ENCODE peak calls at places on chromosomes 4 and X, in ten cellular contexts. R is hepatocyte; E is DMS53; N is natural killer cell treated with Interleukin-12 subunit alpha and Interleukin-12 subunit beta and Interleukin-15 and Interleukin-18, amount 100 ng/mL, for 72 hours; F is osteocyte; G is H9; D is G401; Z is NCI-H774; A is cardiac muscle cell; H is activated T-cell treated with anti-CD3 and anti-CD28 coated beads for 1 hour. W is an unnamed sample.

GRCh38 chrX:11363069-11363594 is 69.9 kb downstream of the AMELX start:
- DNase-seq in G (no peak), N (no peak), A (no peak), Z (no peak), D (no peak), F (no peak), E (no peak), H (no peak), R (no peak), W (no peak)

GRCh38 chr4:25970691-25971427 is 56.8 kb downstream of the SMIM20 start:
- DNase-seq in R (peak; percentile 50), N (no peak), G (no peak), Z (no peak), E (peak; percentile 97), F (no peak), D (no peak), A (peak; percentile 44), H (no peak), W (peak; percentile 28)

GRCh38 chr4:1870578-1871443 is at the start of gene NSD2:
- DNase-seq in H (peak; percentile 82), N (peak; percentile 92), G (peak; percentile 77), A (peak; percentile 93), F (peak; percentile 98), Z (peak; percentile 95), R (peak; percentile 97), E (peak; percentile 100), D (peak; percentile 83), W (peak; percentile 90)

GRCh38 chr4:27318740-27319139 is 458.1 kb downstream of the STIM2 start:
- DNase-seq in D (peak; percentile 11), A (peak; percentile 3), H (no peak), G (peak; percentile 80), R (peak; percentile 57), E (peak; percentile 73), Z (no peak), N (no peak), F (no peak), W (peak; percentile 44)

GRCh38 chr4:38411092-38411491 is 252.9 kb upstream of the KLF3 start:
- DNase-seq in N (no peak), D (no peak), A (no peak), G (no peak), F (no peak), H (no peak), R (no peak), E (no peak), Z (no peak), W (no peak)

GRCh38 chrX:1006156-1006730 is 206.2 kb downstream of the CRLF2 start:
- DNase-seq in F (no peak), G (no peak), H (no peak), Z (no peak), A (no peak), D (no peak), E (no peak), R (no peak), N (no peak), W (no peak)

GRCh38 chrX:27883468-27884092 is 75.8 kb downstream of the MAGEB10 start:
- DNase-seq in F (no peak), G (no peak), D (no peak), A (no peak), H (no peak), Z (no peak), N (no peak), R (no peak), E (no peak), W (no peak)

GRCh38 chrX:74133156-74133796 is 170.7 kb upstream of the ZCCHC13 start:
- DNase-seq in E (peak; percentile 77), Z (peak; percentile 20), N (peak; percentile 64), G (no peak), R (peak; percentile 86), D (peak; percentile 73), H (no peak), A (peak; percentile 78), F (no peak), W (no peak)

GRCh38 chrX:57930051-57930450 is 19.8 kb upstream of the ZXDA start:
- DNase-seq in D (no peak), G (no peak), F (no peak), Z (no peak), E (peak; percentile 9), N (no peak), H (no peak), R (no peak), A (no peak), W (no peak)